ENCODE peak calls at places on chromosome 20, in nine cellular contexts. One of them, this sample, is unnamed. For H3K9me3, the result is how much of the 10 kb centered on the place peaks cover.

GRCh38 chr20:42313704-42314103 is 695.5 kb upstream of the CHD6 start:
- DNase-seq in PC-9: no peak
- DNase-seq in tibial artery: no peak
- DNase-seq in Peyer's patch: no peak
- DNase-seq in heart right ventricle: no peak
- DNase-seq in A673: no peak
- DNase-seq in AG04450: no peak
- DNase-seq in sigmoid colon: no peak
- DNase-seq in pancreas: no peak
- DNase-seq in this sample: no peak

GRCh38 chr20:44700306-44700705 is 14.9 kb upstream of the CCN5 start:
- DNase-seq in PC-9: no peak
- DNase-seq in tibial artery: peak
- DNase-seq in Peyer's patch: no peak
- DNase-seq in heart right ventricle: no peak
- DNase-seq in A673: no peak
- DNase-seq in AG04450: no peak
- DNase-seq in sigmoid colon: no peak
- DNase-seq in pancreas: no peak
- DNase-seq in this sample: no peak

GRCh38 chr20:58048096-58048702 is 180.3 kb downstream of the ANKRD60 start:
- DNase-seq in PC-9: peak
- DNase-seq in tibial artery: no peak
- DNase-seq in Peyer's patch: no peak
- DNase-seq in heart right ventricle: no peak
- DNase-seq in A673: peak
- DNase-seq in AG04450: no peak
- DNase-seq in sigmoid colon: no peak
- DNase-seq in pancreas: no peak
- DNase-seq in this sample: no peak

GRCh38 chr20:35616465-35617396 is 1.1 kb downstream of the SPAG4 start:
- DNase-seq in PC-9: peak
- DNase-seq in tibial artery: peak
- DNase-seq in Peyer's patch: peak
- DNase-seq in heart right ventricle: peak
- DNase-seq in A673: peak
- DNase-seq in AG04450: peak
- DNase-seq in sigmoid colon: peak
- DNase-seq in pancreas: peak
- DNase-seq in this sample: no peak

GRCh38 chr20:20410678-20411077 is 42.8 kb downstream of the INSM1 start:
- DNase-seq in PC-9: no peak
- DNase-seq in tibial artery: no peak
- DNase-seq in Peyer's patch: no peak
- DNase-seq in heart right ventricle: peak
- DNase-seq in A673: peak
- DNase-seq in AG04450: no peak
- DNase-seq in sigmoid colon: no peak
- DNase-seq in pancreas: peak
- DNase-seq in this sample: no peak

GRCh38 chr20:45890077-45890996 is 671 bp downstream of the NEURL2 start:
- DNase-seq in PC-9: no peak
- DNase-seq in tibial artery: peak
- DNase-seq in Peyer's patch: peak
- DNase-seq in heart right ventricle: peak
- DNase-seq in A673: peak
- DNase-seq in AG04450: no peak
- DNase-seq in sigmoid colon: peak
- DNase-seq in pancreas: peak
- DNase-seq in this sample: peak

GRCh38 chr20:51695574-51696303 is 72.5 kb downstream of the ATP9A start:
- DNase-seq in PC-9: peak
- DNase-seq in tibial artery: no peak
- DNase-seq in Peyer's patch: no peak
- DNase-seq in heart right ventricle: no peak
- DNase-seq in A673: peak
- DNase-seq in AG04450: peak
- DNase-seq in sigmoid colon: no peak
- DNase-seq in pancreas: no peak
- DNase-seq in this sample: no peak

GRCh38 chr20:3071610-3072529 is at the start of gene OXT:
- DNase-seq in PC-9: no peak
- DNase-seq in tibial artery: no peak
- DNase-seq in Peyer's patch: peak
- DNase-seq in heart right ventricle: peak
- DNase-seq in A673: no peak
- DNase-seq in AG04450: no peak
- DNase-seq in sigmoid colon: no peak
- DNase-seq in pancreas: no peak
- DNase-seq in this sample: peak

GRCh38 chr20:8019178-8019997 is at the start of gene TMX4:
- DNase-seq in PC-9: peak
- DNase-seq in tibial artery: peak
- DNase-seq in Peyer's patch: peak
- DNase-seq in heart right ventricle: peak
- DNase-seq in A673: peak
- DNase-seq in AG04450: peak
- DNase-seq in sigmoid colon: peak
- DNase-seq in pancreas: peak
- DNase-seq in this sample: peak

GRCh38 chr20:1816384-1817381 is 78.5 kb upstream of the SIRPA start:
- DNase-seq in PC-9: no peak
- DNase-seq in tibial artery: peak
- DNase-seq in Peyer's patch: no peak
- DNase-seq in heart right ventricle: no peak
- DNase-seq in A673: no peak
- DNase-seq in AG04450: no peak
- DNase-seq in sigmoid colon: no peak
- DNase-seq in pancreas: no peak
- DNase-seq in this sample: no peak

DNA sequence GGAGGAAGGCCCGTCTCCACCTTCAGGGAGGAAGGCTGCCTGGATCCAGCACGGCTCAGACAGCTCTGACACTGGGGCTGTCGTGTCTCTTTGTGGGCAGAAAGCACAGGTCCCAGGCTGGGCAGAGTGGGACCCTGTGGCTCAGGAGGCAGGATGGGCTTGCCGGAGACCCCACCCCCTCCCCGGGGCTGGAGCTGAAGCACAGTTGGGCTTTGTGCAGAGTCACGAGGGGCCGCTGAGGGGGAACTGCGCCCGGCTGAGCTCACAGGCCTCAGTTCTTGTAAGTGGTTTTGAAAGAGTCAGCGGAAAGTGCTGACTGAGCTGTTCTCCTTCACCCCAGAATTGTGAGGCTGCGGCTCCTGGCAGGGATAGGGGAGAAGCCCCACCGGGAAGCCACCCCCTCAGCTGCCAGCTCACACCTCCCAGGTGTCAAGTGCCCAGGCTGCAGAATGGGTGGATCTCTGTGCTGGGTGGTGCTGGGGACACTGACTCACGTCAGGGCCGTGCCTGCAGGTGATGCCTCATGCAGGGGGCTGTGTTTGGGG is 145.5 kb upstream of the RNF24 start:
- DNase-seq in PC-9: peak
- DNase-seq in tibial artery: no peak
- DNase-seq in Peyer's patch: peak
- DNase-seq in heart right ventricle: peak
- DNase-seq in A673: no peak
- DNase-seq in AG04450: no peak
- DNase-seq in sigmoid colon: peak
- DNase-seq in pancreas: no peak
- DNase-seq in this sample: peak
- H3K27ac ChIP-seq in PC-9: peak
- H3K27ac ChIP-seq in tibial artery: no peak
- H3K27ac ChIP-seq in Peyer's patch: peak
- H3K27ac ChIP-seq in heart right ventricle: no peak
- H3K27ac ChIP-seq in A673: peak
- H3K27ac ChIP-seq in AG04450: no peak
- H3K27ac ChIP-seq in sigmoid colon: peak
- H3K27ac ChIP-seq in pancreas: no peak
- H3K27ac ChIP-seq in this sample: no peak

GRCh38 chr20:50149481-50150254 is 3.9 kb downstream of the PEDS1 start:
- DNase-seq in PC-9: no peak
- DNase-seq in tibial artery: no peak
- DNase-seq in Peyer's patch: no peak
- DNase-seq in heart right ventricle: no peak
- DNase-seq in A673: no peak
- DNase-seq in AG04450: no peak
- DNase-seq in sigmoid colon: no peak
- DNase-seq in pancreas: peak
- DNase-seq in this sample: no peak

GRCh38 chr20:50153500-50154377 is at the start of gene PEDS1:
- DNase-seq in PC-9: peak
- DNase-seq in tibial artery: peak
- DNase-seq in Peyer's patch: peak
- DNase-seq in heart right ventricle: peak
- DNase-seq in A673: peak
- DNase-seq in AG04450: peak
- DNase-seq in sigmoid colon: peak
- DNase-seq in pancreas: peak
- DNase-seq in this sample: peak

GRCh38 chr20:50151034-50151743 is 2.3 kb downstream of the PEDS1 start:
- DNase-seq in PC-9: peak
- DNase-seq in tibial artery: no peak
- DNase-seq in Peyer's patch: no peak
- DNase-seq in heart right ventricle: no peak
- DNase-seq in A673: no peak
- DNase-seq in AG04450: no peak
- DNase-seq in sigmoid colon: no peak
- DNase-seq in pancreas: no peak
- DNase-seq in this sample: no peak

GRCh38 chr20:50153153-50153499 is 397 bp downstream of the PEDS1 start:
- DNase-seq in PC-9: no peak
- DNase-seq in tibial artery: no peak
- DNase-seq in Peyer's patch: peak
- DNase-seq in heart right ventricle: no peak
- DNase-seq in A673: no peak
- DNase-seq in AG04450: no peak
- DNase-seq in sigmoid colon: peak
- DNase-seq in pancreas: no peak
- DNase-seq in this sample: no peak

GRCh38 chr20:50152394-50153152 is 950 bp downstream of the PEDS1 start:
- DNase-seq in PC-9: peak
- DNase-seq in tibial artery: no peak
- DNase-seq in Peyer's patch: no peak
- DNase-seq in heart right ventricle: no peak
- DNase-seq in A673: no peak
- DNase-seq in AG04450: no peak
- DNase-seq in sigmoid colon: no peak
- DNase-seq in pancreas: no peak
- DNase-seq in this sample: no peak
- TF ChIP-seq CTCF in PC-9: peak
- TF ChIP-seq CTCF in tibial artery: no peak
- TF ChIP-seq CTCF in Peyer's patch: no peak
- TF ChIP-seq CTCF in heart right ventricle: no peak
- TF ChIP-seq CTCF in A673: no peak
- TF ChIP-seq CTCF in AG04450: no peak
- TF ChIP-seq CTCF in sigmoid colon: no peak
- TF ChIP-seq CTCF in pancreas: no peak
- TF ChIP-seq CTCF in this sample: no peak

GRCh38 chr20:39993737-39994136 is 695.3 kb downstream of the MAFB start:
- DNase-seq in PC-9: no peak
- DNase-seq in tibial artery: no peak
- DNase-seq in Peyer's patch: no peak
- DNase-seq in heart right ventricle: peak
- DNase-seq in A673: no peak
- DNase-seq in AG04450: no peak
- DNase-seq in sigmoid colon: no peak
- DNase-seq in pancreas: no peak
- DNase-seq in this sample: no peak

GRCh38 chr20:39985276-39985675 is 703.8 kb downstream of the MAFB start:
- DNase-seq in PC-9: no peak
- DNase-seq in tibial artery: no peak
- DNase-seq in Peyer's patch: no peak
- DNase-seq in heart right ventricle: no peak
- DNase-seq in A673: no peak
- DNase-seq in AG04450: no peak
- DNase-seq in sigmoid colon: no peak
- DNase-seq in pancreas: no peak
- DNase-seq in this sample: no peak

GRCh38 chr20:39986231-39986904 is 702.7 kb downstream of the MAFB start:
- DNase-seq in PC-9: no peak
- DNase-seq in tibial artery: peak
- DNase-seq in Peyer's patch: no peak
- DNase-seq in heart right ventricle: peak
- DNase-seq in A673: peak
- DNase-seq in AG04450: no peak
- DNase-seq in sigmoid colon: peak
- DNase-seq in pancreas: no peak
- DNase-seq in this sample: no peak

GRCh38 chr20:39988991-39989390 is 700.0 kb downstream of the MAFB start:
- DNase-seq in PC-9: no peak
- DNase-seq in tibial artery: no peak
- DNase-seq in Peyer's patch: no peak
- DNase-seq in heart right ventricle: no peak
- DNase-seq in A673: no peak
- DNase-seq in AG04450: no peak
- DNase-seq in sigmoid colon: no peak
- DNase-seq in pancreas: no peak
- DNase-seq in this sample: no peak

GRCh38 chr20:39990692-39991091 is 698.3 kb downstream of the MAFB start:
- DNase-seq in PC-9: no peak
- DNase-seq in tibial artery: no peak
- DNase-seq in Peyer's patch: no peak
- DNase-seq in heart right ventricle: no peak
- DNase-seq in A673: no peak
- DNase-seq in AG04450: no peak
- DNase-seq in sigmoid colon: no peak
- DNase-seq in pancreas: no peak
- DNase-seq in this sample: no peak
- H3K9me3 ChIP-seq in PC-9: under half
- H3K9me3 ChIP-seq in tibial artery: under half
- H3K9me3 ChIP-seq in Peyer's patch: under half
- H3K9me3 ChIP-seq in heart right ventricle: under half
- H3K9me3 ChIP-seq in A673: under half
- H3K9me3 ChIP-seq in AG04450: under half
- H3K9me3 ChIP-seq in sigmoid colon: under half
- H3K9me3 ChIP-seq in pancreas: under half
- H3K9me3 ChIP-seq in this sample: under half

DNA sequence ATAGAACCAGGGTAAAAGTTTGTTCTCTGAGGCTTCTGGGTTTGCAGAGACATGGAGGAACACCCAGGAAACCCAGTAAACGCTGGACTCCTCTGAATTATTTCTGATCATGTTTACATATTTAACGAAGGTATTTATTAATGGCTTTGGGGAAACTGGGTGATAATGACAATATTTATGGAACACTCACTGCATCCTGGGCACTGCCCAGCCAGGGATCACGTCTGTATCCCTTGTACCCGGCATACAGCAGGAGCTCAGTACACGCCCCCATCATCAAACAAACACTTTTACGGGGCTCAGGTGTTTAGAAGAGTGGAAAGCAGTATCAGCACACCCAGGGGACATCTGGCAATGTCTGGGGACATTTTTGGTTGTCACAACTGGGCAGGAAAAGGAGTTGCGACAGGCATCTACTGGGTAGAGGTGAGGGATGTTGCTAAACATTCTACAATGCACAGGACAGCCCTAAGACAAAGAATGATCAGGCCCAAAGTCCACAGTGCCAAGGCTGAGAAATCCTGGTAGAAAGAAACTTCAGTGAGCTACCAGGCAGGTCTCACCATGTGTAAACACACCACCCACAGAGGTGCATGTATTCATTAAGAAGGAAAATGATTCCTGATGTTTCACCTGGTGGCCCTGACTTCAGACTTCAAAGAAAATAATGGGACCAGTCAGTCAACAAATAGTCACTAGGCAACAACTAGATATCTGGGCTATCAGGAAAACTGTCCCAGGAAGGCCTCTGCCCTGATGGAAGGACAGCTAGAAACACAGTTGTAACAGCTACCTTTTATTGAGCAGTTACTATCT is 35.3 kb downstream of the ZMYND8 start:
- DNase-seq in PC-9: peak
- DNase-seq in tibial artery: no peak
- DNase-seq in Peyer's patch: no peak
- DNase-seq in heart right ventricle: no peak
- DNase-seq in A673: no peak
- DNase-seq in AG04450: no peak
- DNase-seq in sigmoid colon: no peak
- DNase-seq in pancreas: no peak
- DNase-seq in this sample: no peak
- H3K27ac ChIP-seq in PC-9: peak
- H3K27ac ChIP-seq in tibial artery: peak
- H3K27ac ChIP-seq in Peyer's patch: no peak
- H3K27ac ChIP-seq in heart right ventricle: peak
- H3K27ac ChIP-seq in A673: no peak
- H3K27ac ChIP-seq in AG04450: no peak
- H3K27ac ChIP-seq in sigmoid colon: peak
- H3K27ac ChIP-seq in pancreas: peak
- H3K27ac ChIP-seq in this sample: no peak